ENCODE peak calls at places on chromosomes 4 and X, in six cellular contexts. F, U, I, M, N and H are unnamed samples.

GRCh38 chr4:6548201-6548881 is 26.6 kb upstream of the MAN2B2 start:
- DNase-seq in F (no peak), I (peak; percentile 46), M (peak; percentile 71), U (peak; percentile 58), N (peak; percentile 44), H (peak; percentile 59)

GRCh38 chrX:123013141-123013540 is 170.9 kb upstream of the GRIA3 start:
- DNase-seq in I (no peak), F (no peak), M (no peak), N (no peak), U (no peak), H (no peak)

GRCh38 chrX:133856819-133857218 is 128.6 kb downstream of the GPC3 start:
- DNase-seq in N (no peak), U (no peak), M (no peak), F (no peak), I (no peak), H (no peak)

GRCh38 chr4:89878611-89879010 is 16.0 kb upstream of the MMRN1 start:
- DNase-seq in U (no peak), F (no peak), I (no peak), M (no peak), N (no peak), H (no peak)

GRCh38 chr4:38547052-38547451 is 116.9 kb upstream of the KLF3 start:
- DNase-seq in N (no peak), U (no peak), M (no peak), F (no peak), I (no peak), H (no peak)

GRCh38 chr4:33218238-33218637 is 2498.1 kb downstream of the PCDH7 start:
- DNase-seq in N (no peak), F (no peak), U (no peak), M (no peak), I (no peak), H (no peak)

GRCh38 chr4:83569967-83570366 is 34.1 kb downstream of the GPAT3 start:
- DNase-seq in M (no peak), U (no peak), I (no peak), F (no peak), N (no peak), H (no peak)

GRCh38 chr4:26420903-26421302 is 69.4 kb downstream of the CCKAR start:
- DNase-seq in I (no peak), F (no peak), U (no peak), M (no peak), N (no peak), H (peak; percentile 18)

GRCh38 chr4:104531390-104531789 is 36.7 kb upstream of the CXXC4 start:
- DNase-seq in U (no peak), N (no peak), F (no peak), I (no peak), M (no peak), H (no peak)

GRCh38 chr4:95093460-95093859 is 335.7 kb downstream of the BMPR1B start:
- DNase-seq in M (no peak), I (no peak), U (no peak), F (no peak), N (no peak), H (no peak)

GRCh38 chrX:77936299-77936698 is 25.8 kb downstream of the ATP7A start:
- DNase-seq in I (no peak), F (no peak), U (no peak), M (no peak), N (no peak), H (no peak)

GRCh38 chrX:22748093-22748999 is 251.4 kb upstream of the DDX53 start:
- DNase-seq in U (peak; percentile 48), F (peak; percentile 14), N (peak; percentile 33), I (peak; percentile 19), M (peak; percentile 57), H (peak; percentile 12)

GRCh38 chr4:38917481-38918025 is 49.9 kb downstream of the FAM114A1 start:
- DNase-seq in N (no peak), I (no peak), M (no peak), U (peak; percentile 50), F (no peak), H (peak; percentile 12)

GRCh38 chrX:120316587-120317283 is 5.5 kb upstream of the TMEM255A start:
- DNase-seq in N (no peak), I (peak; percentile 41), F (no peak), U (peak; percentile 52), M (no peak), H (no peak)

GRCh38 chr4:6229671-6230501 is 29.5 kb upstream of the JAKMIP1 start:
- DNase-seq in I (no peak), M (no peak), F (no peak), U (no peak), N (no peak), H (no peak)

GRCh38 chr4:107828315-107828714 is 3.6 kb downstream of the SGMS2 start:
- DNase-seq in M (no peak), F (no peak), U (no peak), N (no peak), I (no peak), H (no peak)

GRCh38 chrX:133414399-133415275 is 652 bp downstream of the GPC4 start:
- DNase-seq in F (no peak), N (no peak), I (no peak), U (peak; percentile 1), M (peak; percentile 36), H (no peak)

GRCh38 chrX:131845201-131845600 is 177.9 kb upstream of the STK26 start:
- DNase-seq in M (no peak), I (no peak), N (no peak), F (no peak), U (no peak), H (no peak)

GRCh38 chr4:118865091-118865708 is 23.5 kb upstream of the SYNPO2 start:
- DNase-seq in M (peak; percentile 77), N (peak; percentile 74), I (peak; percentile 64), F (no peak), U (peak; percentile 68), H (peak; percentile 38)

GRCh38 chr4:153728660-153729059 is 31.2 kb downstream of the RNF175 start:
- DNase-seq in I (no peak), N (no peak), M (no peak), F (no peak), U (no peak), H (no peak)

GRCh38 chr4:73922766-73923630 is 53.8 kb downstream of the CXCL1 start:
- DNase-seq in U (peak; percentile 92), I (peak; percentile 15), N (no peak), M (no peak), F (no peak), H (no peak)

GRCh38 chr4:179125870-179126269 is 1683.6 kb upstream of the AGA start:
- DNase-seq in F (no peak), I (no peak), M (no peak), N (no peak), U (no peak), H (no peak)

GRCh38 chrX:136143714-136144113 is 3.6 kb upstream of the FHL1 start:
- DNase-seq in N (no peak), M (no peak), U (no peak), F (no peak), I (no peak), H (no peak)